ENCODE peak calls at places on chromosome 12, in eight cellular contexts. One of them, this sample, is unnamed.

GRCh38 chr12:93127582-93128331 is 198.7 kb upstream of the EEA1 start:
- DNase-seq in psoas muscle: peak; percentile 75
- DNase-seq in PC-9: no peak
- DNase-seq in right cardiac atrium: peak; percentile 69
- DNase-seq in body of pancreas: peak; percentile 75
- DNase-seq in heart right ventricle: peak; percentile 72
- DNase-seq in DND-41: no peak
- DNase-seq in AG10803: peak; percentile 91
- DNase-seq in this sample: peak; percentile 76

GRCh38 chr12:66813137-66813867 is 134.4 kb upstream of the GRIP1 start:
- DNase-seq in heart right ventricle: no peak
- DNase-seq in PC-9: no peak
- DNase-seq in psoas muscle: no peak
- DNase-seq in DND-41: no peak
- DNase-seq in AG10803: no peak
- DNase-seq in body of pancreas: no peak
- DNase-seq in right cardiac atrium: no peak
- DNase-seq in this sample: no peak

GRCh38 chr12:4960030-4960429 is 50.3 kb downstream of the KCNA1 start:
- DNase-seq in psoas muscle: no peak
- DNase-seq in body of pancreas: no peak
- DNase-seq in right cardiac atrium: peak; percentile 12
- DNase-seq in DND-41: no peak
- DNase-seq in AG10803: no peak
- DNase-seq in PC-9: no peak
- DNase-seq in heart right ventricle: peak; percentile 33
- DNase-seq in this sample: no peak

GRCh38 chr12:14993537-14994266 is 20.9 kb downstream of the PDE6H start:
- DNase-seq in right cardiac atrium: peak; percentile 16
- DNase-seq in PC-9: no peak
- DNase-seq in DND-41: no peak
- DNase-seq in psoas muscle: no peak
- DNase-seq in AG10803: peak; percentile 54
- DNase-seq in heart right ventricle: no peak
- DNase-seq in body of pancreas: no peak
- DNase-seq in this sample: peak; percentile 32

GRCh38 chr12:102468261-102468940 is 12.0 kb downstream of the IGF1 start:
- DNase-seq in AG10803: no peak
- DNase-seq in right cardiac atrium: no peak
- DNase-seq in psoas muscle: no peak
- DNase-seq in PC-9: no peak
- DNase-seq in DND-41: no peak
- DNase-seq in heart right ventricle: no peak
- DNase-seq in body of pancreas: no peak
- DNase-seq in this sample: peak; percentile 62

GRCh38 chr12:69639400-69640016 is 28.8 kb upstream of the LRRC10 start:
- DNase-seq in AG10803: peak; percentile 69
- DNase-seq in PC-9: no peak
- DNase-seq in psoas muscle: peak; percentile 77
- DNase-seq in DND-41: peak; percentile 63
- DNase-seq in heart right ventricle: peak; percentile 62
- DNase-seq in right cardiac atrium: peak; percentile 63
- DNase-seq in body of pancreas: peak; percentile 69
- DNase-seq in this sample: peak; percentile 84

GRCh38 chr12:121452356-121453021 is 52.6 kb downstream of the RNF34 start:
- DNase-seq in heart right ventricle: no peak
- DNase-seq in PC-9: peak; percentile 81
- DNase-seq in DND-41: no peak
- DNase-seq in psoas muscle: no peak
- DNase-seq in right cardiac atrium: no peak
- DNase-seq in body of pancreas: no peak
- DNase-seq in AG10803: no peak
- DNase-seq in this sample: no peak

GRCh38 chr12:118337194-118337838 is 35.4 kb downstream of the TAOK3 start:
- DNase-seq in heart right ventricle: no peak
- DNase-seq in right cardiac atrium: no peak
- DNase-seq in AG10803: peak; percentile 55
- DNase-seq in psoas muscle: no peak
- DNase-seq in body of pancreas: no peak
- DNase-seq in DND-41: no peak
- DNase-seq in PC-9: no peak
- DNase-seq in this sample: peak; percentile 73

GRCh38 chr12:38720661-38721060 is 184.7 kb downstream of the CPNE8 start:
- DNase-seq in right cardiac atrium: no peak
- DNase-seq in PC-9: no peak
- DNase-seq in AG10803: no peak
- DNase-seq in DND-41: no peak
- DNase-seq in body of pancreas: no peak
- DNase-seq in heart right ventricle: no peak
- DNase-seq in psoas muscle: no peak
- DNase-seq in this sample: no peak

GRCh38 chr12:96487214-96487613 is 2.2 kb upstream of the CFAP54 start:
- DNase-seq in body of pancreas: no peak
- DNase-seq in heart right ventricle: no peak
- DNase-seq in AG10803: peak; percentile 74
- DNase-seq in right cardiac atrium: no peak
- DNase-seq in PC-9: peak; percentile 92
- DNase-seq in DND-41: no peak
- DNase-seq in psoas muscle: no peak
- DNase-seq in this sample: peak; percentile 70

GRCh38 chr12:40215977-40216376 is 8.8 kb upstream of the LRRK2 start:
- DNase-seq in DND-41: no peak
- DNase-seq in heart right ventricle: no peak
- DNase-seq in psoas muscle: no peak
- DNase-seq in body of pancreas: no peak
- DNase-seq in AG10803: peak; percentile 38
- DNase-seq in PC-9: no peak
- DNase-seq in right cardiac atrium: no peak
- DNase-seq in this sample: peak; percentile 39

GRCh38 chr12:43653917-43654316 is 101.9 kb upstream of the ADAMTS20 start:
- DNase-seq in body of pancreas: no peak
- DNase-seq in DND-41: no peak
- DNase-seq in psoas muscle: no peak
- DNase-seq in heart right ventricle: no peak
- DNase-seq in right cardiac atrium: no peak
- DNase-seq in AG10803: no peak
- DNase-seq in PC-9: no peak
- DNase-seq in this sample: no peak

GRCh38 chr12:61385771-61386170 is 874.4 kb upstream of the USP15 start:
- DNase-seq in DND-41: no peak
- DNase-seq in psoas muscle: no peak
- DNase-seq in right cardiac atrium: no peak
- DNase-seq in heart right ventricle: no peak
- DNase-seq in AG10803: no peak
- DNase-seq in PC-9: no peak
- DNase-seq in body of pancreas: no peak
- DNase-seq in this sample: peak; percentile 48

GRCh38 chr12:83826112-83826511 is 1086.5 kb downstream of the SLC6A15 start:
- DNase-seq in psoas muscle: no peak
- DNase-seq in right cardiac atrium: no peak
- DNase-seq in AG10803: peak; percentile 30
- DNase-seq in body of pancreas: peak; percentile 39
- DNase-seq in heart right ventricle: no peak
- DNase-seq in DND-41: peak; percentile 10
- DNase-seq in PC-9: no peak
- DNase-seq in this sample: peak; percentile 53

GRCh38 chr12:29863665-29864064 is 79.9 kb upstream of the TMTC1 start:
- DNase-seq in DND-41: no peak
- DNase-seq in right cardiac atrium: no peak
- DNase-seq in body of pancreas: no peak
- DNase-seq in PC-9: no peak
- DNase-seq in psoas muscle: no peak
- DNase-seq in AG10803: no peak
- DNase-seq in heart right ventricle: no peak
- DNase-seq in this sample: no peak

GRCh38 chr12:104748790-104749189 is 209.3 kb downstream of the SLC41A2 start:
- DNase-seq in heart right ventricle: no peak
- DNase-seq in PC-9: no peak
- DNase-seq in right cardiac atrium: no peak
- DNase-seq in DND-41: no peak
- DNase-seq in psoas muscle: no peak
- DNase-seq in body of pancreas: peak; percentile 37
- DNase-seq in AG10803: peak; percentile 7
- DNase-seq in this sample: peak; percentile 51

GRCh38 chr12:6195665-6196535 is 4.3 kb upstream of the CD9 start:
- DNase-seq in right cardiac atrium: peak; percentile 83
- DNase-seq in psoas muscle: peak; percentile 90
- DNase-seq in body of pancreas: peak; percentile 89
- DNase-seq in AG10803: peak; percentile 76
- DNase-seq in DND-41: peak; percentile 68
- DNase-seq in heart right ventricle: peak; percentile 83
- DNase-seq in PC-9: peak; percentile 91
- DNase-seq in this sample: peak; percentile 93

GRCh38 chr12:129163861-129164260 is 310.6 kb downstream of the GLT1D1 start:
- DNase-seq in PC-9: no peak
- DNase-seq in heart right ventricle: no peak
- DNase-seq in right cardiac atrium: no peak
- DNase-seq in body of pancreas: no peak
- DNase-seq in AG10803: no peak
- DNase-seq in DND-41: no peak
- DNase-seq in psoas muscle: no peak
- DNase-seq in this sample: no peak

GRCh38 chr12:25436206-25436912 is 116.7 kb downstream of the LMNTD1 start:
- DNase-seq in psoas muscle: peak; percentile 45
- DNase-seq in PC-9: peak; percentile 58
- DNase-seq in right cardiac atrium: no peak
- DNase-seq in body of pancreas: peak; percentile 54
- DNase-seq in DND-41: peak; percentile 37
- DNase-seq in heart right ventricle: no peak
- DNase-seq in AG10803: peak; percentile 86
- DNase-seq in this sample: peak; percentile 95
- H3K4me3 ChIP-seq in psoas muscle: peak overlapping the region; percentile 62
- H3K4me3 ChIP-seq in PC-9: peak overlapping the region; percentile 45
- H3K4me3 ChIP-seq in right cardiac atrium: peak overlapping the region; percentile 29
- H3K4me3 ChIP-seq in body of pancreas: no peak overlapping the region
- H3K4me3 ChIP-seq in DND-41: no peak overlapping the region
- H3K4me3 ChIP-seq in heart right ventricle: no peak overlapping the region
- H3K4me3 ChIP-seq in AG10803: peak overlapping the region; percentile 37
- H3K4me3 ChIP-seq in this sample: peak overlapping the region; percentile 63

DNA sequence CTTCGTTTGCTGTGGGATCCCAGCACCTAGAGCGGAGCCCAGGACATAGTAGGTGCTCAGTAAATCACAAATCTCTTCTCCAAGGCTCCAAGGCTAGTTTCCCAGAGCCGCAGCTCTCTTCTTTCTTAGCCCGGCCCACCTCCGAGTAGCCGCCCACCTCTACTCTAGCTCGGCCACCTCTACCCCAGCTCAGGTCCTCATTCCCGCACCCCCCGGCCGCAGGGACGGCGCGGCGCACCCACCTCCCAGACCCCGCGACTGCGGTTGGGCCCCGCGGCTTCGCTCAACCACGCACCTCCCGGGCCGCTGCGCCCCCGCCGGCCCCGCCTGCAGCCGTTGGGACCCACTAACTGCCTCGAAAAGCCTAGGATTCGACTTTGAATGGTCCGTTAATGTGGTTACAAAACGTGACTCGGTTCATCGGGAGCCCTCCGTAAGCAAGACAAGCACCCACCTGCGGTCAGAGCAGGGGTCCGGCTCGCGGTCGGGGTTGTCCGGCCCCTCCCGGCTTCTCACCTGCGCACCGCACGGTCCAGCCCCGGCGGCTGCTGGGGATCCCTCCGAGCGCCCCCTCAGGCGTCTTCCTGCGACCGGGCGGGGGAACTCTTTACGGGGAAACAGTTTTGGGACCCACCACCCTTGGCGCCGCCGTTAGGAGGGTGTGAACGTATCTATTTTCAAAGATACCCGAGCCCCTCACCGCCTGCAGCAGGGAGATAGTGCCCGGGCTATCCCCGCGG is at the start of gene SLC2A14:
- DNase-seq in heart right ventricle: no peak
- DNase-seq in PC-9: no peak
- DNase-seq in AG10803: no peak
- DNase-seq in DND-41: no peak
- DNase-seq in right cardiac atrium: no peak
- DNase-seq in body of pancreas: no peak
- DNase-seq in psoas muscle: no peak
- DNase-seq in this sample: no peak
- H3K4me3 ChIP-seq in heart right ventricle: peak within 1 kb of the TSS; percentile 15
- H3K4me3 ChIP-seq in PC-9: no peak within 1 kb of the TSS
- H3K4me3 ChIP-seq in AG10803: no peak within 1 kb of the TSS
- H3K4me3 ChIP-seq in DND-41: no peak within 1 kb of the TSS
- H3K4me3 ChIP-seq in right cardiac atrium: peak within 1 kb of the TSS; percentile 5
- H3K4me3 ChIP-seq in body of pancreas: no peak within 1 kb of the TSS
- H3K4me3 ChIP-seq in psoas muscle: peak within 1 kb of the TSS; percentile 32
- H3K4me3 ChIP-seq in this sample: peak within 1 kb of the TSS; percentile 71

DNA sequence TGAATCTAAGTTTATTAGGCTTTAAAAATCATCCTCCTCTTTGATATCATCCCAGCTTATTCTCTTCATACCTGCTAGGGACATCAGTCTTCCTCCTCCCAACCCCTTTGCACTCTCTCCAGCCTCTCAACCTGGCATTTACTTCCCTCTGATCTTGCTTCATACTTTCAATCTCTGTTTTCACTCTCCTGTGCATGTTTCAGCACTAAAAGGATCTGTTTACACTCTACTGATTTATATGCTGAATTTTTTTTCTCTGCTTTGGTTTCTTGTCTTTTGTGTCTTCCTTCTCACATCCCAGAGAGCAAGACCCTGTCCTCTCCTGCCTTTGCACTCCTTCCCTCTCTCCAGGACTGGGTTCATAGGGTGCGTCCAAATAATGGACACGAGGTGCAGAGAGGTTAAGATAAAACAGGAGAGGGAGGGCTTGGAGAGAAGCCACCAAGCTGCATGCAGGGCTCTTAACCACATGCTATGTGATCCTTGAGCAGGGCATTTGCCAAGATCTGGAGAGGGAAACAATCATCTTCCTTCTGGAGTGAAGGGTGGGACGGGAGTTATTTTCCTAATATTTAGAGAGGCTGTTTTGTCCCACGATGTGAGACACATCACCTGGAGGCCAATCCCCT is 3.0 kb upstream of the CISTR start:
- DNase-seq in heart right ventricle: no peak
- DNase-seq in body of pancreas: no peak
- DNase-seq in right cardiac atrium: no peak
- DNase-seq in DND-41: no peak
- DNase-seq in PC-9: no peak
- DNase-seq in AG10803: peak; percentile 46
- DNase-seq in psoas muscle: no peak
- DNase-seq in this sample: peak; percentile 54
- H3K4me3 ChIP-seq in heart right ventricle: no peak overlapping the region
- H3K4me3 ChIP-seq in body of pancreas: no peak overlapping the region
- H3K4me3 ChIP-seq in right cardiac atrium: no peak overlapping the region
- H3K4me3 ChIP-seq in DND-41: no peak overlapping the region
- H3K4me3 ChIP-seq in PC-9: no peak overlapping the region
- H3K4me3 ChIP-seq in AG10803: no peak overlapping the region
- H3K4me3 ChIP-seq in psoas muscle: no peak overlapping the region
- H3K4me3 ChIP-seq in this sample: no peak overlapping the region

DNA sequence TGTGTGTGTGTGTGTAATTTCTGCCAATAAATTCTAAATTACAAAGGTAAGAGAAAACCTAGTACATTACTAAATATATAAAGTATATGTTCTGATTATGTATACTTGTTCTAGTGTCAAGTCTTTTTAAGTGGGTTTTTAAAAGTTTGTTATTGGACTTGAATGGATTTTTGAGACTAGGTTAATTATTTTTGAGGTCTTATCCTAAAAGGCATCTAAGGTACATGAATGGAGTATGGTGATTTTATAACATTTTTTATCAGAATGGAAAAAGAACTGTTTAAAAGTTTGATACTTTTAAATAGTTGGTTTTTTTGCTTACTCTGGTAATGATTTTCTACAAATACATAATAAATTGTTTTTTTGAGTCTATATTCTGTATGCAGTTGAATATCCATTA is 22.5 kb upstream of the TMPRSS12 start:
- DNase-seq in AG10803: no peak
- DNase-seq in body of pancreas: no peak
- DNase-seq in right cardiac atrium: no peak
- DNase-seq in psoas muscle: no peak
- DNase-seq in PC-9: no peak
- DNase-seq in DND-41: no peak
- DNase-seq in heart right ventricle: no peak
- DNase-seq in this sample: no peak
- H3K4me3 ChIP-seq in AG10803: no peak overlapping the region
- H3K4me3 ChIP-seq in body of pancreas: no peak overlapping the region
- H3K4me3 ChIP-seq in right cardiac atrium: no peak overlapping the region
- H3K4me3 ChIP-seq in psoas muscle: no peak overlapping the region
- H3K4me3 ChIP-seq in PC-9: no peak overlapping the region
- H3K4me3 ChIP-seq in DND-41: no peak overlapping the region
- H3K4me3 ChIP-seq in heart right ventricle: no peak overlapping the region
- H3K4me3 ChIP-seq in this sample: no peak overlapping the region

This sample was measured in adipocyte.